ENCODE peak calls at places on chromosomes 12 and 14, in eight cellular contexts. One of them, this sample, is unnamed.

GRCh38 chr14:89027097-89027740 is 202.8 kb downstream of the TTC8 start:
- DNase-seq in heart right ventricle: peak
- DNase-seq in SK-N-SH: no peak
- DNase-seq in AG04450: no peak
- DNase-seq in astrocyte of the spinal cord: peak
- DNase-seq in HL-60: peak
- DNase-seq in mucosa of descending colon: peak
- DNase-seq in sigmoid colon: peak
- DNase-seq in this sample: no peak

GRCh38 chr14:91113829-91114078 is at the start of gene DGLUCY:
- DNase-seq in mucosa of descending colon: no peak
- DNase-seq in heart right ventricle: peak
- DNase-seq in SK-N-SH: peak
- DNase-seq in astrocyte of the spinal cord: no peak
- DNase-seq in AG04450: peak
- DNase-seq in sigmoid colon: peak
- DNase-seq in HL-60: peak
- DNase-seq in this sample: peak

GRCh38 chr12:62647586-62647985 is 181.0 kb downstream of the MON2 start:
- DNase-seq in mucosa of descending colon: no peak
- DNase-seq in HL-60: no peak
- DNase-seq in AG04450: no peak
- DNase-seq in heart right ventricle: peak
- DNase-seq in astrocyte of the spinal cord: no peak
- DNase-seq in sigmoid colon: peak
- DNase-seq in SK-N-SH: no peak
- DNase-seq in this sample: no peak

GRCh38 chr12:100498141-100498540 is 24.5 kb downstream of the NR1H4 start:
- DNase-seq in astrocyte of the spinal cord: no peak
- DNase-seq in sigmoid colon: no peak
- DNase-seq in heart right ventricle: no peak
- DNase-seq in SK-N-SH: no peak
- DNase-seq in AG04450: no peak
- DNase-seq in mucosa of descending colon: no peak
- DNase-seq in HL-60: no peak
- DNase-seq in this sample: no peak

GRCh38 chr12:45540661-45541341 is 188.7 kb upstream of the ARID2 start:
- DNase-seq in AG04450: no peak
- DNase-seq in heart right ventricle: no peak
- DNase-seq in sigmoid colon: no peak
- DNase-seq in SK-N-SH: peak
- DNase-seq in mucosa of descending colon: no peak
- DNase-seq in astrocyte of the spinal cord: no peak
- DNase-seq in HL-60: no peak
- DNase-seq in this sample: no peak

GRCh38 chr12:5003025-5003666 is 40.5 kb upstream of the KCNA5 start:
- DNase-seq in heart right ventricle: peak
- DNase-seq in mucosa of descending colon: peak
- DNase-seq in HL-60: peak
- DNase-seq in AG04450: peak
- DNase-seq in SK-N-SH: peak
- DNase-seq in astrocyte of the spinal cord: peak
- DNase-seq in sigmoid colon: peak
- DNase-seq in this sample: peak

GRCh38 chr12:96425973-96426372 is 25.7 kb upstream of the CDK17 start:
- DNase-seq in HL-60: no peak
- DNase-seq in mucosa of descending colon: no peak
- DNase-seq in heart right ventricle: no peak
- DNase-seq in sigmoid colon: no peak
- DNase-seq in astrocyte of the spinal cord: peak
- DNase-seq in SK-N-SH: no peak
- DNase-seq in AG04450: peak
- DNase-seq in this sample: no peak

GRCh38 chr12:69733638-69734037 is 5.0 kb upstream of the RAB3IP start:
- DNase-seq in SK-N-SH: no peak
- DNase-seq in heart right ventricle: no peak
- DNase-seq in AG04450: no peak
- DNase-seq in astrocyte of the spinal cord: no peak
- DNase-seq in mucosa of descending colon: no peak
- DNase-seq in HL-60: no peak
- DNase-seq in sigmoid colon: no peak
- DNase-seq in this sample: no peak

GRCh38 chr12:128586630-128587029 is 237.1 kb downstream of the SLC15A4 start:
- DNase-seq in heart right ventricle: no peak
- DNase-seq in SK-N-SH: no peak
- DNase-seq in mucosa of descending colon: no peak
- DNase-seq in AG04450: no peak
- DNase-seq in HL-60: no peak
- DNase-seq in sigmoid colon: no peak
- DNase-seq in astrocyte of the spinal cord: no peak
- DNase-seq in this sample: no peak

GRCh38 chr12:29149691-29150382 is 759 bp downstream of the FAR2 start:
- DNase-seq in AG04450: no peak
- DNase-seq in HL-60: peak
- DNase-seq in sigmoid colon: peak
- DNase-seq in heart right ventricle: peak
- DNase-seq in astrocyte of the spinal cord: no peak
- DNase-seq in mucosa of descending colon: peak
- DNase-seq in SK-N-SH: no peak
- DNase-seq in this sample: no peak

GRCh38 chr12:1505151-1505450 is 89.3 kb downstream of the FBXL14 start:
- DNase-seq in HL-60: no peak
- DNase-seq in mucosa of descending colon: no peak
- DNase-seq in heart right ventricle: no peak
- DNase-seq in SK-N-SH: no peak
- DNase-seq in sigmoid colon: no peak
- DNase-seq in AG04450: no peak
- DNase-seq in astrocyte of the spinal cord: no peak
- DNase-seq in this sample: no peak

GRCh38 chr12:48781750-48782456 is 7.0 kb downstream of the ADCY6 start:
- DNase-seq in mucosa of descending colon: no peak
- DNase-seq in SK-N-SH: no peak
- DNase-seq in heart right ventricle: no peak
- DNase-seq in HL-60: no peak
- DNase-seq in AG04450: no peak
- DNase-seq in astrocyte of the spinal cord: no peak
- DNase-seq in sigmoid colon: no peak
- DNase-seq in this sample: no peak

GRCh38 chr12:69639400-69640016 is 28.8 kb upstream of the LRRC10 start:
- DNase-seq in astrocyte of the spinal cord: peak
- DNase-seq in AG04450: peak
- DNase-seq in SK-N-SH: peak
- DNase-seq in HL-60: peak
- DNase-seq in heart right ventricle: peak
- DNase-seq in sigmoid colon: peak
- DNase-seq in mucosa of descending colon: peak
- DNase-seq in this sample: peak

GRCh38 chr12:69933115-69933552 is 108.1 kb downstream of the MYRFL start:
- DNase-seq in HL-60: no peak
- DNase-seq in mucosa of descending colon: no peak
- DNase-seq in sigmoid colon: no peak
- DNase-seq in heart right ventricle: no peak
- DNase-seq in astrocyte of the spinal cord: no peak
- DNase-seq in SK-N-SH: no peak
- DNase-seq in AG04450: no peak
- DNase-seq in this sample: peak

DNA sequence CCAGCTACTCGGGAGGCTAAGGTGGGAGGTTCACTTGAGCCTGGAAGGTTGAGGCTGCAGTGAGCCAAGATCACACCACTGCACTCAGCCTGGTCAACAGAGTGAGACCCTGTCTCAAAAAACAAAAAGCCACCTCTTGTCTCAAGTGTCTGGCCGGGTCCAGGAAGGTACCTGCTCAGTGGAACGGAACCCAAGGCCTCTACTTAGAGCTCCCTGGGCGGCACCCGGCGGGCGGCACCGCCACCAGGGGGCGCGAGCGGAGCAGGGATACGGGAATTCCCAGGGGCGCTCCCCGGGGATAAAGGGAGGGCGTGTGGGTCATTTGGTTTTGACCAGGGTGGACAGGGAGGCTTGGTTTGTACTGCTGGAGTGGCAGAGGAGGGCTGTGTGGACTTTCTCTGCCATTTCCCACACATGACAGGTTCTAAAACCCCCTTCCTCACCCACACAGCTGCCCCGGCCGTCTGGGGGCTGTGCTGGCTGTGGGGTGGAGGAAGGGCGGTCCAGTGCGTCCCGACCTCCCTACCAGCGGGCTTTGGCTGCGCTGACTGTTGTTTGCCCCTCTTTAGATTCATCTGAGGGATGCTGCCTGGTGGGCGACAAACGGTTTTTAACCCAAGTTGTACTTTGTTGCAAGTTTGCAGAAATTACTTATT is 91.4 kb downstream of the SETD3 start:
- DNase-seq in mucosa of descending colon: peak
- DNase-seq in HL-60: no peak
- DNase-seq in SK-N-SH: peak
- DNase-seq in sigmoid colon: no peak
- DNase-seq in AG04450: no peak
- DNase-seq in astrocyte of the spinal cord: peak
- DNase-seq in heart right ventricle: peak
- DNase-seq in this sample: no peak
- TF ChIP-seq CTCF in mucosa of descending colon: no peak
- TF ChIP-seq CTCF in HL-60: no peak
- TF ChIP-seq CTCF in SK-N-SH: peak
- TF ChIP-seq CTCF in sigmoid colon: peak
- TF ChIP-seq CTCF in AG04450: peak
- TF ChIP-seq CTCF in astrocyte of the spinal cord: peak
- TF ChIP-seq CTCF in heart right ventricle: peak
- TF ChIP-seq CTCF in this sample: peak

GRCh38 chr14:22552001-22552826 is 36.8 kb downstream of the DAD1 start:
- DNase-seq in heart right ventricle: no peak
- DNase-seq in HL-60: no peak
- DNase-seq in SK-N-SH: no peak
- DNase-seq in astrocyte of the spinal cord: no peak
- DNase-seq in AG04450: no peak
- DNase-seq in mucosa of descending colon: no peak
- DNase-seq in sigmoid colon: no peak
- DNase-seq in this sample: no peak

GRCh38 chr14:22553445-22553844 is 35.6 kb downstream of the DAD1 start:
- DNase-seq in mucosa of descending colon: no peak
- DNase-seq in SK-N-SH: no peak
- DNase-seq in heart right ventricle: no peak
- DNase-seq in HL-60: no peak
- DNase-seq in AG04450: no peak
- DNase-seq in astrocyte of the spinal cord: no peak
- DNase-seq in sigmoid colon: no peak
- DNase-seq in this sample: no peak

GRCh38 chr14:22549981-22550670 is 38.9 kb downstream of the DAD1 start:
- DNase-seq in astrocyte of the spinal cord: peak
- DNase-seq in AG04450: peak
- DNase-seq in sigmoid colon: no peak
- DNase-seq in HL-60: no peak
- DNase-seq in SK-N-SH: no peak
- DNase-seq in mucosa of descending colon: no peak
- DNase-seq in heart right ventricle: no peak
- DNase-seq in this sample: peak

GRCh38 chr14:22552827-22553076 is 36.3 kb downstream of the DAD1 start:
- DNase-seq in AG04450: no peak
- DNase-seq in mucosa of descending colon: no peak
- DNase-seq in HL-60: no peak
- DNase-seq in SK-N-SH: no peak
- DNase-seq in astrocyte of the spinal cord: no peak
- DNase-seq in heart right ventricle: no peak
- DNase-seq in sigmoid colon: no peak
- DNase-seq in this sample: no peak

GRCh38 chr14:22551597-22551982 is 37.4 kb downstream of the DAD1 start:
- DNase-seq in HL-60: peak
- DNase-seq in AG04450: no peak
- DNase-seq in heart right ventricle: no peak
- DNase-seq in sigmoid colon: no peak
- DNase-seq in mucosa of descending colon: no peak
- DNase-seq in SK-N-SH: no peak
- DNase-seq in astrocyte of the spinal cord: no peak
- DNase-seq in this sample: no peak
- H3K4me3 ChIP-seq in HL-60: no peak
- H3K4me3 ChIP-seq in AG04450: no peak
- H3K4me3 ChIP-seq in heart right ventricle: no peak
- H3K4me3 ChIP-seq in sigmoid colon: no peak
- H3K4me3 ChIP-seq in mucosa of descending colon: no peak
- H3K4me3 ChIP-seq in SK-N-SH: no peak
- H3K4me3 ChIP-seq in astrocyte of the spinal cord: no peak
- H3K4me3 ChIP-seq in this sample: no peak

DNA sequence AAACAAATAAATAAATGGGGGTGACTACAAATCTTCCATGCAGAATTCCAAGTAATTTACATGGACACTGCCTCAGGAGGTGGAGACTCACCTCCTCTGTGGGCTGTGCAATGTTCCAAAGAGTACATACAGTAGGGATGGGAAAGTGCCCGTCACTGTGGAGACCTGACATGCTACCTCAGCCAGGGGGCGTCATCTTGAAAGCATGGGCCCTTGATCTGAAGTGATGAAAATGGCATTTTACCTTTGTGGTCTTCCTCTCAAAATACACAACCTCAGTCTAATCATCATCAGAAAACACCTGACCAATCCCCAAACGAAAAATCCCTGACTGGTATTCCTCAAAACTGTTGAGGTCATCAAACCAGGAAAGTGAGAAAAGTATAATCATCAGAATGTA is 48.4 kb downstream of the ANAPC7 start:
- DNase-seq in astrocyte of the spinal cord: no peak
- DNase-seq in mucosa of descending colon: no peak
- DNase-seq in heart right ventricle: no peak
- DNase-seq in HL-60: no peak
- DNase-seq in AG04450: no peak
- DNase-seq in sigmoid colon: no peak
- DNase-seq in SK-N-SH: peak
- DNase-seq in this sample: no peak
- TF ChIP-seq CTCF in astrocyte of the spinal cord: peak
- TF ChIP-seq CTCF in mucosa of descending colon: no peak
- TF ChIP-seq CTCF in heart right ventricle: peak
- TF ChIP-seq CTCF in HL-60: no peak
- TF ChIP-seq CTCF in AG04450: peak
- TF ChIP-seq CTCF in sigmoid colon: no peak
- TF ChIP-seq CTCF in SK-N-SH: peak
- TF ChIP-seq CTCF in this sample: peak

GRCh38 chr12:53744730-53745129 is 7.0 kb downstream of the CISTR start:
- DNase-seq in mucosa of descending colon: no peak
- DNase-seq in heart right ventricle: no peak
- DNase-seq in AG04450: no peak
- DNase-seq in HL-60: no peak
- DNase-seq in sigmoid colon: no peak
- DNase-seq in SK-N-SH: no peak
- DNase-seq in astrocyte of the spinal cord: no peak
- DNase-seq in this sample: no peak

GRCh38 chr12:53744130-53744441 is 7.7 kb downstream of the CISTR start:
- DNase-seq in AG04450: no peak
- DNase-seq in mucosa of descending colon: no peak
- DNase-seq in SK-N-SH: no peak
- DNase-seq in heart right ventricle: no peak
- DNase-seq in astrocyte of the spinal cord: no peak
- DNase-seq in sigmoid colon: no peak
- DNase-seq in HL-60: no peak
- DNase-seq in this sample: no peak

GRCh38 chr12:53740130-53740491 is 11.7 kb downstream of the CISTR start:
- DNase-seq in HL-60: no peak
- DNase-seq in AG04450: no peak
- DNase-seq in heart right ventricle: no peak
- DNase-seq in SK-N-SH: no peak
- DNase-seq in sigmoid colon: no peak
- DNase-seq in astrocyte of the spinal cord: no peak
- DNase-seq in mucosa of descending colon: no peak
- DNase-seq in this sample: no peak

GRCh38 chr12:53746592-53747491 is 4.9 kb downstream of the CISTR start:
- DNase-seq in sigmoid colon: peak
- DNase-seq in AG04450: peak
- DNase-seq in astrocyte of the spinal cord: peak
- DNase-seq in SK-N-SH: peak
- DNase-seq in mucosa of descending colon: peak
- DNase-seq in heart right ventricle: peak
- DNase-seq in HL-60: peak
- DNase-seq in this sample: no peak

GRCh38 chr12:53743277-53744129 is 8.3 kb downstream of the CISTR start:
- DNase-seq in heart right ventricle: peak
- DNase-seq in HL-60: peak
- DNase-seq in mucosa of descending colon: peak
- DNase-seq in astrocyte of the spinal cord: peak
- DNase-seq in AG04450: no peak
- DNase-seq in SK-N-SH: peak
- DNase-seq in sigmoid colon: no peak
- DNase-seq in this sample: no peak
- H3K4me3 ChIP-seq in heart right ventricle: no peak
- H3K4me3 ChIP-seq in HL-60: no peak
- H3K4me3 ChIP-seq in mucosa of descending colon: no peak
- H3K4me3 ChIP-seq in astrocyte of the spinal cord: no peak
- H3K4me3 ChIP-seq in AG04450: no peak
- H3K4me3 ChIP-seq in SK-N-SH: no peak
- H3K4me3 ChIP-seq in sigmoid colon: no peak
- H3K4me3 ChIP-seq in this sample: no peak

This sample was measured in GM12864.